ENCODE peak calls at places on chromosomes 11 and 22, in eight cellular contexts. D is BJ; A is D721Med; I is neural crest cell; L is MM.1S; T is osteoblast; B is CD4-positive, alpha-beta T cell; P is suprapubic skin. V is an unnamed sample.

GRCh38 chr11:88861618-88862017 is 204.2 kb downstream of the GRM5 start:
- DNase-seq in A (no peak), B (no peak), P (no peak), D (no peak), T (no peak), I (no peak), L (no peak), V (no peak)

GRCh38 chr11:130721736-130722135 is 194.5 kb downstream of the SNX19 start:
- DNase-seq in T (peak; percentile 92), I (no peak), D (no peak), B (no peak), L (no peak), P (no peak), A (no peak), V (no peak)

GRCh38 chr22:44191036-44191454 is 10.3 kb downstream of the PARVG start:
- DNase-seq in A (no peak), L (no peak), T (no peak), I (no peak), P (no peak), B (no peak), D (no peak), V (no peak)

GRCh38 chr11:69655479-69656394 is 14.8 kb downstream of the CCND1 start:
- DNase-seq in T (peak; percentile 94), P (peak; percentile 40), B (no peak), L (no peak), D (no peak), I (no peak), A (no peak), V (no peak)

GRCh38 chr11:10381730-10382129 is 73.3 kb upstream of the AMPD3 start:
- DNase-seq in L (no peak), D (no peak), I (no peak), A (no peak), B (no peak), P (no peak), T (no peak), V (no peak)

GRCh38 chr11:18540207-18541009 is 13.7 kb upstream of the TSG101 start:
- DNase-seq in P (no peak), B (no peak), I (no peak), T (no peak), A (no peak), L (peak; percentile 45), D (no peak), V (no peak)

GRCh38 chr11:17548444-17548843 is 1.4 kb downstream of the OTOG start:
- DNase-seq in B (no peak), P (no peak), I (no peak), L (no peak), A (no peak), D (no peak), T (no peak), V (no peak)

GRCh38 chr11:79244175-79244804 is 196.5 kb downstream of the TENM4 start:
- DNase-seq in B (no peak), A (no peak), I (no peak), L (no peak), D (peak; percentile 92), T (peak; percentile 92), P (no peak), V (no peak)

GRCh38 chr11:31477528-31478255 is 31.7 kb downstream of the IMMP1L start:
- DNase-seq in L (no peak), P (no peak), I (no peak), A (no peak), B (no peak), T (no peak), D (no peak), V (no peak)

GRCh38 chr11:71385091-71385490 is 63.1 kb downstream of the DHCR7 start:
- DNase-seq in I (no peak), T (no peak), B (no peak), P (no peak), L (no peak), A (no peak), D (no peak), V (no peak)

GRCh38 chr11:17563248-17563647 is 16.2 kb downstream of the OTOG start:
- DNase-seq in A (no peak), T (peak; percentile 89), P (no peak), L (no peak), D (no peak), I (no peak), B (no peak), V (no peak)

GRCh38 chr11:2991477-2992233 is 474 bp downstream of the NAP1L4 start:
- DNase-seq in A (no peak), T (peak; percentile 96), I (no peak), P (peak; percentile 64), D (no peak), L (peak; percentile 34), B (no peak), V (no peak)

GRCh38 chr11:17375547-17375946 is 12.9 kb downstream of the KCNJ11 start:
- DNase-seq in I (no peak), B (no peak), A (no peak), L (no peak), P (no peak), T (no peak), D (no peak), V (no peak)

DNA sequence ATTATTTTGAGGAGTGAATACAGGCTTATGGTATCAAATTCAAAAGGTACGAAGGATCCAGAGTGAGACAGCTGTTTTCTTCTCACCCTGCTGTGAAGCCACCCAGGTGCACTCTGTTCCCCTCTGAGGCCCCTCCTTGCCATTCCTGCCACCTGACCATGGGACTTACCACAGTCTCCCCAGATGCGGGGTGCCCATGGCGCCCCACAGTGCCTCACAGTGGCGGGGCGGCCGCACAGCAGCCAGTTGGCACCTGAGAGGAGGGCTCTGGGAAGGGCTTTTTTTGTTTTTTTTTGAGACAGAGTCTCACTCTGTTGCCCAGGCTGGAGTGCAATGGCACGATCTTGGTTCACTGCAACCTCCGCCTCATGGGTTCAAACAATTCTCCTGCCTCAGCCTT is 151.7 kb downstream of the CEP164 start:
- DNase-seq in D (no peak), I (no peak), B (no peak), L (no peak), A (no peak), T (peak; percentile 19), P (no peak), V (no peak)
- TF ChIP-seq CTCF in D (no peak), I (peak; percentile 18), B (no peak), L (peak; percentile 35), A (peak; percentile 17), T (no peak), P (no peak), V (peak; percentile 18)

GRCh38 chr22:29723766-29724165 is 4.0 kb downstream of the CABP7 start:
- DNase-seq in A (no peak), I (no peak), D (no peak), T (no peak), P (no peak), B (no peak), L (no peak), V (no peak)
- TF ChIP-seq CTCF in A (no peak), I (no peak), D (no peak), T (no peak), P (no peak), B (no peak), L (no peak), V (no peak)

DNA sequence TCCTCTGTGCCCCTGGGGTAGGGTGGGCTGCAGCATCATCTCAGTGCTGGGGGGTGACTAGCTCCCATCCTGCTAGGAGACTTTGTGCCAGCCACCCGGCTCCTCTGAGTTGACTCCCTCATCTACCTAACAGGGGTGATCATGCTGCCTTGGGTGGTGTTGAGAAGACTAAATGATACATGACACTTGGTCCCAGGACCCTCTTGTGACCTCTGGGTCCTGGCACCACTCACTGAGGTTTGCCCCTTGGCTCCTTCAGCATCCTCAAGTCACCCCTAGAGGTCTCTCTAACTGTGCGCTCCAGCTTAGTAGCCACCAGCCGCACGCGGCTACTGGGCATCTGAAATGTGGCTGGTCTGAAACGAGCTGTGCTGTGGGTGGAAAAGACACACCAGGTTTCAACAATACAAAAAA is 72.1 kb downstream of the LRRC32 start:
- DNase-seq in B (no peak), D (no peak), A (no peak), P (peak; percentile 60), L (peak; percentile 58), I (no peak), T (peak; percentile 94), V (peak; percentile 50)
- TF ChIP-seq CTCF in B (no peak), D (peak; percentile 51), A (peak; percentile 52), P (no peak), L (peak; percentile 55), I (peak; percentile 44), T (peak; percentile 77), V (peak; percentile 25)

GRCh38 chr22:33819743-33820142 is 100.5 kb downstream of the LARGE1 start:
- DNase-seq in I (no peak), A (no peak), D (no peak), P (no peak), L (no peak), T (no peak), B (no peak), V (no peak)
- TF ChIP-seq CTCF in I (no peak), A (no peak), D (no peak), P (no peak), L (no peak), T (no peak), B (no peak), V (no peak)

DNA sequence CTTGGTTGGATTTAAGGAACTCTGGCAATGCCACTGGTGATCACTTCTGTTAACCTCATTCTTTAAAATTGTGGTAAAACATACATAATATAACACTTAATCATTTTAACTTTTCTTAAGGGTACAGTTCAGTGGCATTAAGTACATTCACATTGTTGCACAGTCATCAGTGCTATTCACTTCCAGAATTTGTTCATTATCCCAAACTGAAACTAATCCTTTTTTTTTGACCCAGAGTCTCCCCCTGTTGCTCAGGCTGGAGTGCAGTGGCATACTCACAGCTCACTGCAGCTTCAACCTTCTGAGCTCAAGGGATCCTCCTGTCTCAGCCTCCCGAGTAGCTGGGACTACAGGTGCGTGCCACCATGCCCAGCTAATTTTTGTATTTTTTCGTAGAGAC is 10.6 kb downstream of the ELF5 start:
- DNase-seq in I (no peak), D (no peak), P (no peak), L (no peak), A (no peak), T (no peak), B (no peak), V (no peak)
- TF ChIP-seq CTCF in I (no peak), D (peak; percentile 2), P (no peak), L (no peak), A (no peak), T (peak; percentile 7), B (no peak), V (no peak)

DNA sequence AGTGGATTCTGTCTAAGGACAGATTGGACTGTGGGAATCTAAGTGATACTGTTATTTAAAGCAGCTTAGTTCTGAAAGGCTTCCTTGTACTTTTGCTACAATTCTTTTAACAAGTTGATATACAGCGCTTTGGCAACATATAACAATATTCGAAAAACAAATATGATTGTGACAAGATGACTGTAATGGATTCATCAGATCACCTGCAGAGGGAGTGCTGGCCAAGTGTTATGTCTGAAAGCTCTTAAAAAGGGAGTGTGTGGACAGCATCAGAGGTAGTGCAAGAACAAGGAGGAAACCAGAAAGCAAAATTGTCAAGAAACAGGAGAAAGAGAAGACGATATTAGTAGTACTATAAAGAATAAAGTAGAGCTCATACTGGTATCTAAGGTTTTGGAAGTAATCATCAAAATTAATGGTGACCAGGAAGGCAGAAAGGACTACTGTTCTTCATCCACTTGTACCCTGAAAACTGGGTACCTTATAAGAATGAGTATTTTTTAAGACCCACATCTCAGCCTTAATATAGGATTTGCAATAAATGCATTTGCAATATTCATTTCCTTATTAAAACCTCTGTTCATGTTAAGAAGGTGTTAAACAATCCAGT is 1112.0 kb upstream of the CCDC90B start:
- DNase-seq in L (peak; percentile 41), D (no peak), A (no peak), B (no peak), T (no peak), P (no peak), I (no peak), V (peak; percentile 9)
- TF ChIP-seq CTCF in L (peak; percentile 56), D (peak; percentile 19), A (peak; percentile 79), B (no peak), T (peak; percentile 44), P (no peak), I (peak; percentile 59), V (peak; percentile 57)

V was measured in endothelial cell.